ENCODE peak calls at places on chromosomes 11 and 22, in four cellular contexts. P, K, N and M are unnamed samples.

GRCh38 chr11:79438631-79439429 is 2.0 kb downstream of the TENM4 start:
- DNase-seq in P (peak), K (no peak), N (no peak), M (no peak)

GRCh38 chr11:60930394-60930793 is 6.1 kb downstream of the TMEM132A start:
- DNase-seq in P (no peak), K (no peak), N (no peak), M (no peak)

GRCh38 chr22:17131686-17132085 is 10.5 kb upstream of the TMEM121B start:
- DNase-seq in P (no peak), K (no peak), N (no peak), M (no peak)

GRCh38 chr11:33544593-33545373 is 155.8 kb downstream of the C11orf91 start:
- DNase-seq in P (no peak), K (no peak), N (no peak), M (no peak)

GRCh38 chr11:108037636-108038035 is 28.9 kb downstream of the CUL5 start:
- DNase-seq in P (no peak), K (no peak), N (no peak), M (no peak)

GRCh38 chr11:111978028-111978771 is 41.1 kb downstream of the DIXDC1 start:
- DNase-seq in P (peak), K (no peak), N (peak), M (no peak)

GRCh38 chr11:124868322-124869274 is 3.4 kb downstream of the ROBO3 start:
- DNase-seq in P (no peak), K (no peak), N (no peak), M (no peak)

GRCh38 chr22:35355744-35356420 is 25.0 kb upstream of the HMOX1 start:
- DNase-seq in P (no peak), K (no peak), N (no peak), M (no peak)

GRCh38 chr11:46444305-46444704 is 52.7 kb upstream of the CHRM4 start:
- DNase-seq in P (no peak), K (no peak), N (no peak), M (no peak)

GRCh38 chr11:95289378-95289777 is 58.4 kb upstream of the SESN3 start:
- DNase-seq in P (no peak), K (no peak), N (no peak), M (peak)

GRCh38 chr22:49211176-49211575 is 616.5 kb downstream of the BRD1 start:
- DNase-seq in P (no peak), K (no peak), N (no peak), M (no peak)

GRCh38 chr22:39264344-39265116 is 19.7 kb upstream of the PDGFB start:
- DNase-seq in P (no peak), K (no peak), N (no peak), M (no peak)

GRCh38 chr11:96119211-96119610 is 195.3 kb upstream of the MTMR2 start:
- DNase-seq in P (no peak), K (no peak), N (no peak), M (no peak)

GRCh38 chr11:108768370-108768769 is 103.5 kb downstream of the DDX10 start:
- DNase-seq in P (no peak), K (no peak), N (no peak), M (no peak)

GRCh38 chr11:11435673-11436072 is 82.6 kb upstream of the CSNK2A3 start:
- DNase-seq in P (no peak), K (no peak), N (peak), M (no peak)

GRCh38 chr22:48300877-48301276 is 1526.8 kb downstream of the BRD1 start:
- DNase-seq in P (no peak), K (no peak), N (no peak), M (no peak)

GRCh38 chr22:39308614-39309363 is 10.6 kb downstream of the RPL3 start:
- DNase-seq in P (peak), K (no peak), N (no peak), M (no peak)

GRCh38 chr11:32034149-32034548 is 56.7 kb upstream of the RCN1 start:
- DNase-seq in P (no peak), K (no peak), N (no peak), M (no peak)

GRCh38 chr11:45928535-45929215 is 6.2 kb downstream of the LARGE2 start:
- DNase-seq in P (no peak), K (no peak), N (no peak), M (no peak)

GRCh38 chr22:20671409-20672081 is 102.4 kb upstream of the SERPIND1 start:
- DNase-seq in P (no peak), K (no peak), N (no peak), M (no peak)

GRCh38 chr11:19660076-19660475 is 52.6 kb upstream of the NAV2 start:
- DNase-seq in P (peak), K (no peak), N (no peak), M (peak)

GRCh38 chr11:14358729-14359439 is at the start of gene RRAS2:
- DNase-seq in P (peak), K (peak), N (peak), M (peak)

GRCh38 chr22:24434472-24435322 is 7.3 kb downstream of the ADORA2A start:
- DNase-seq in P (no peak), K (peak), N (no peak), M (peak)

GRCh38 chr11:92302766-92303165 is 78.1 kb downstream of the FAT3 start:
- DNase-seq in P (no peak), K (no peak), N (no peak), M (no peak)

GRCh38 chr11:43576834-43577521 is 103.6 kb upstream of the HSD17B12 start:
- DNase-seq in P (peak), K (no peak), N (no peak), M (peak)

GRCh38 chr11:64275031-64275800 is 9.2 kb downstream of the BAD start:
- DNase-seq in P (no peak), K (no peak), N (no peak), M (no peak)

GRCh38 chr11:18730020-18730419 is 4.0 kb upstream of the IGSF22 start:
- DNase-seq in P (no peak), K (no peak), N (no peak), M (no peak)

GRCh38 chr11:126465573-126466287 is 110.2 kb downstream of the ST3GAL4 start:
- DNase-seq in P (no peak), K (no peak), N (no peak), M (no peak)

GRCh38 chr11:1054143-1055108 is 17.9 kb upstream of the MUC6 start:
- DNase-seq in P (no peak), K (no peak), N (no peak), M (peak)

GRCh38 chr11:114354076-114354475 is 46.2 kb downstream of the C11orf71 start:
- DNase-seq in P (no peak), K (no peak), N (no peak), M (no peak)

GRCh38 chr11:101323997-101324396 is 194.4 kb upstream of the PGR start:
- DNase-seq in P (no peak), K (no peak), N (no peak), M (no peak)

GRCh38 chr22:36239401-36240171 is at the start of gene APOL2:
- DNase-seq in P (peak), K (peak), N (peak), M (peak)

GRCh38 chr11:100328626-100329340 is 358.3 kb upstream of the ARHGAP42 start:
- DNase-seq in P (peak), K (no peak), N (no peak), M (no peak)

GRCh38 chr11:128515766-128516466 is 71.4 kb downstream of the ETS1 start:
- DNase-seq in P (no peak), K (no peak), N (no peak), M (no peak)

GRCh38 chr11:121298770-121299169 is 6.2 kb downstream of the SC5D start:
- DNase-seq in P (no peak), K (no peak), N (no peak), M (no peak)